ENCODE peak calls at places on chromosome 4, in four cellular contexts. K is IMR-90, C is mesendoderm, R is H1. W is an unnamed sample.

GRCh38 chr4:186698028-186698427 is 25.6 kb downstream of the FAT1 start:
- DNase-seq in K (no peak), C (no peak), R (no peak), W (no peak)

GRCh38 chr4:158155656-158156356 is 17.0 kb downstream of the GASK1B start:
- DNase-seq in K (no peak), C (peak; percentile 53), R (no peak), W (no peak)

GRCh38 chr4:184273166-184274147 is 55.8 kb upstream of the ENPP6 start:
- DNase-seq in K (no peak), C (no peak), R (no peak), W (peak; percentile 17)

GRCh38 chr4:185283723-185284122 is 74.3 kb downstream of the SNX25 start:
- DNase-seq in K (peak; percentile 69), C (no peak), R (no peak), W (no peak)

GRCh38 chr4:66575024-66575696 is 904.9 kb upstream of the EPHA5 start:
- DNase-seq in K (peak; percentile 62), C (no peak), R (no peak), W (no peak)

GRCh38 chr4:16253127-16253960 is 27.1 kb upstream of the TAPT1 start:
- DNase-seq in K (peak; percentile 88), C (no peak), R (no peak), W (no peak)

GRCh38 chr4:122896270-122896669 is 26.1 kb downstream of the NUDT6 start:
- DNase-seq in K (no peak), C (no peak), R (no peak), W (no peak)

GRCh38 chr4:177051473-177052060 is 258.1 kb upstream of the NEIL3 start:
- DNase-seq in K (peak; percentile 9), C (peak; percentile 68), R (peak; percentile 29), W (peak; percentile 66)

GRCh38 chr4:552059-552458 is 24.0 kb downstream of the TMEM271 start:
- DNase-seq in K (no peak), C (no peak), R (no peak), W (no peak)

GRCh38 chr4:153790962-153791551 is 2.2 kb upstream of the SFRP2 start:
- DNase-seq in K (no peak), C (peak; percentile 89), R (peak; percentile 51), W (peak; percentile 91)

GRCh38 chr4:167196386-167196785 is 37.9 kb downstream of the SPOCK3 start:
- DNase-seq in K (no peak), C (no peak), R (no peak), W (no peak)

GRCh38 chr4:25500626-25501318 is 123.7 kb downstream of the ANAPC4 start:
- DNase-seq in K (no peak), C (no peak), R (no peak), W (no peak)

GRCh38 chr4:91111556-91111955 is 984.4 kb downstream of the CCSER1 start:
- DNase-seq in K (no peak), C (no peak), R (no peak), W (no peak)

GRCh38 chr4:147138171-147138570 is 192.5 kb upstream of the TTC29 start:
- DNase-seq in K (peak; percentile 33), C (peak; percentile 20), R (no peak), W (no peak)

GRCh38 chr4:53012738-53013137 is 150.6 kb downstream of the RASL11B start:
- DNase-seq in K (peak; percentile 30), C (no peak), R (no peak), W (no peak)

GRCh38 chr4:160319221-160319867 is 1216.5 kb downstream of the RAPGEF2 start:
- DNase-seq in K (no peak), C (peak; percentile 92), R (no peak), W (no peak)

GRCh38 chr4:38605794-38606586 is 58.0 kb upstream of the KLF3 start:
- DNase-seq in K (no peak), C (peak; percentile 7), R (no peak), W (no peak)

GRCh38 chr4:187777954-187778353 is 217.6 kb upstream of the ZFP42 start:
- DNase-seq in K (no peak), C (no peak), R (no peak), W (no peak)

GRCh38 chr4:184110452-184110851 is 107.2 kb downstream of the ENPP6 start:
- DNase-seq in K (no peak), C (no peak), R (no peak), W (no peak)

GRCh38 chr4:95255396-95256107 is 293.2 kb downstream of the UNC5C start:
- DNase-seq in K (peak; percentile 77), C (no peak), R (no peak), W (no peak)

GRCh38 chr4:183130328-183131155 is 31.5 kb downstream of the WWC2 start:
- DNase-seq in K (peak; percentile 52), C (no peak), R (no peak), W (no peak)

GRCh38 chr4:66769436-66769835 is 775.9 kb downstream of the CENPC start:
- DNase-seq in K (no peak), C (no peak), R (no peak), W (no peak)

GRCh38 chr4:126106658-126107057 is 791.9 kb downstream of the FAT4 start:
- DNase-seq in K (no peak), C (peak; percentile 47), R (no peak), W (peak; percentile 30)

GRCh38 chr4:44984083-44984482 is 257.7 kb upstream of the GNPDA2 start:
- DNase-seq in K (no peak), C (no peak), R (no peak), W (no peak)

DNA sequence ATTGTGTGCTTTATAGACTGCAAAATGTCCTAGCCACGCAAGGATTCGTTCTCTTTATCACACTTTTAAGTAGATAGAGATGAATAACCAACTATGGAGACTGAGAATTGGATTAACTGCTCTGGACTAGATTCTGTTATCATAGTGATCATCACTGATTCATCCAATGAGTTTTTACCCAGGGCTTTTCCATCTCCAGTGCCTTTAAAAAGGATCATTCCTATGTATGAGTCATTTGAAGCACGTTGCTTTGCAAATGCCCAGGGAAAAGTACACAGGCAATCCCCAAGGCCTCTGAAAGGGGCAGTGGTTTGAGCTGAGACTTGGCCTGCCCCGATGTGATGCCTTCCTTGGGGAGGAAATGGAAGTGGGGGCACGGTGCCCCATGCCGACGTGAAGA is 122.7 kb upstream of the PSAPL1 start:
- DNase-seq in K (peak; percentile 82), C (no peak), R (no peak), W (no peak)
- H4K5ac ChIP-seq in K (no peak overlapping the region), C (no peak overlapping the region), R (no peak overlapping the region), W (no peak overlapping the region)

GRCh38 chr4:139767585-139767984 is 102.0 kb downstream of the MGST2 start:
- DNase-seq in K (no peak), C (no peak), R (no peak), W (no peak)
- H4K5ac ChIP-seq in K (no peak overlapping the region), C (no peak overlapping the region), R (no peak overlapping the region), W (no peak overlapping the region)

GRCh38 chr4:1676605-1677525 is 7.2 kb downstream of the FAM53A start:
- DNase-seq in K (no peak), C (no peak), R (no peak), W (no peak)
- H4K5ac ChIP-seq in K (no peak overlapping the region), C (no peak overlapping the region), R (no peak overlapping the region), W (no peak overlapping the region)

DNA sequence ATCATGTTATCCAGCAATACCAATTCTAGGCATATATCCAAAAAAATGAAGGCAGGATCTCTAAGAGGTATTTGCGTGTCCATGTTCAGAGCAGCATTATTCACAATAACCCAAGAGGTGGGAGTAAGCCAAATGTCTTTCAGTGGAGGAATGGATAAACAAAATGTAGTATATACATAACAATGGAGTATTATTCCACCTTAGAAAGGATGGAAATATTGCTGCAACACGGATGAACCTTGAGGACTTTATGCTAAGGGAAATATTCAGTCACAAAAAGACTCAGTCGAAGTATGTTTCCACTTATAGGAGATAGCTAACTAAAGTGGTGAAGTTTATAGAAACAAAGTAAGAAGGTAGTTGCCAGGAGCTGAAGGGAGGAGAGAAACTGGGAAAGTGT is 74.3 kb downstream of the LARP1B start:
- DNase-seq in K (no peak), C (no peak), R (no peak), W (no peak)
- H4K5ac ChIP-seq in K (no peak overlapping the region), C (no peak overlapping the region), R (no peak overlapping the region), W (no peak overlapping the region)

GRCh38 chr4:173477016-173477415 is 53.0 kb downstream of the HAND2 start:
- DNase-seq in K (no peak), C (no peak), R (no peak), W (no peak)
- H4K5ac ChIP-seq in K (no peak overlapping the region), C (no peak overlapping the region), R (no peak overlapping the region), W (no peak overlapping the region)

GRCh38 chr4:135325264-135325663 is 1123.7 kb upstream of the PABPC4L start:
- DNase-seq in K (no peak), C (peak; percentile 29), R (no peak), W (no peak)

GRCh38 chr4:135316266-135316779 is 1114.7 kb upstream of the PABPC4L start:
- DNase-seq in K (no peak), C (no peak), R (no peak), W (no peak)

DNA sequence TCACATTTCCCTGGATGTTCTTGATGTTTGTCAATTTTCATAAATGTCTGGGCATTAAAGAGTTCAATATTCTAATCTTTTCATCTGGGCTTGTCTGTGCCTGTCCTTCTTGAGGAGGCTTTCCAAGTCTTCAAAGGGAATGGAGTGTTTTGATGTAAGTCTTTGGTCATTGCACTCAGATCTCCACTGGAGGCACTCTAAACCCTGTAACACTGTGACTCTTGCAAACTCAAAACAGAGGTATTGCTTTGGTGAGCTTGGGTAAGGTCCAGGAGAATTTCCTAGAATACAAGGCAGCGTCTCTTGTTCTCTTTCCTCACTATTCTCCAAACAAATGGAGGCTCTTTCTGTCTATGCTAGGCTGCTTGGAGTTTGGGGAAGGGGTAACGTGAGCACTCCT is 1118.1 kb upstream of the PABPC4L start:
- DNase-seq in K (no peak), C (peak; percentile 75), R (no peak), W (no peak)
- H4K5ac ChIP-seq in K (no peak overlapping the region), C (no peak overlapping the region), R (no peak overlapping the region), W (no peak overlapping the region)